ENCODE peak calls at places on chromosomes 6 and 20, in four cellular contexts. Y, G, Q and L are unnamed samples.

GRCh38 chr20:32672982-32673727 is 586 bp downstream of the C20orf203 start:
- DNase-seq in Y (no peak), G (no peak), Q (peak), L (no peak)

GRCh38 chr6:119799633-119800032 is 450.1 kb upstream of the MAN1A1 start:
- DNase-seq in Y (no peak), G (no peak), Q (no peak), L (no peak)

GRCh38 chr6:3887150-3887700 is 38.1 kb downstream of the FAM50B start:
- DNase-seq in Y (no peak), G (peak), Q (no peak), L (no peak)

GRCh38 chr6:143647712-143648111 is 30.1 kb upstream of the PHACTR2 start:
- DNase-seq in Y (no peak), G (no peak), Q (no peak), L (no peak)

GRCh38 chr6:44004625-44005506 is 122.4 kb downstream of the MRPL14 start:
- DNase-seq in Y (no peak), G (no peak), Q (no peak), L (no peak)

GRCh38 chr6:3228046-3228671 is 706 bp upstream of the TUBB2B start:
- DNase-seq in Y (peak), G (no peak), Q (no peak), L (peak)

GRCh38 chr6:139801571-139802321 is 427.3 kb upstream of the CITED2 start:
- DNase-seq in Y (no peak), G (peak), Q (no peak), L (peak)

GRCh38 chr6:87538510-87539260 is 51.1 kb downstream of the RARS2 start:
- DNase-seq in Y (no peak), G (no peak), Q (no peak), L (no peak)

GRCh38 chr6:20704325-20704724 is 170.1 kb downstream of the CDKAL1 start:
- DNase-seq in Y (no peak), G (no peak), Q (no peak), L (no peak)

GRCh38 chr6:76275746-76276145 is 203.3 kb upstream of the IMPG1 start:
- DNase-seq in Y (no peak), G (no peak), Q (no peak), L (peak)

GRCh38 chr6:7727951-7728854 is 2.3 kb downstream of the BMP6 start:
- DNase-seq in Y (no peak), G (no peak), Q (peak), L (peak)

GRCh38 chr20:38173237-38174156 is 8.4 kb upstream of the TGM2 start:
- DNase-seq in Y (no peak), G (peak), Q (no peak), L (no peak)